ENCODE peak calls at places on chromosomes 12 and 14, in five cellular contexts. M is tibial nerve, P is heart right ventricle, K is psoas muscle, H is fibroblast of lung. A is an unnamed sample.

GRCh38 chr12:125330645-125331341 is 265.6 kb downstream of the AACS start:
- DNase-seq in P (peak; percentile 76), K (peak; percentile 68), M (peak; percentile 32), H (peak; percentile 37), A (peak; percentile 39)

GRCh38 chr12:46402451-46402850 is 29.9 kb upstream of the SLC38A2 start:
- DNase-seq in P (no peak), H (peak; percentile 98), K (no peak), M (no peak), A (no peak)

GRCh38 chr12:113066806-113067400 is 10.4 kb downstream of the DTX1 start:
- DNase-seq in K (no peak), H (no peak), M (no peak), P (no peak), A (no peak)

GRCh38 chr12:57171668-57172067 is 24.2 kb upstream of the LRP1-AS start:
- DNase-seq in M (no peak), H (peak; percentile 53), K (no peak), P (no peak), A (no peak)

GRCh38 chr14:68840454-68840853 is 47.6 kb upstream of the ZFP36L1 start:
- DNase-seq in H (no peak), P (no peak), M (no peak), K (no peak), A (no peak)

GRCh38 chr12:28127455-28127854 is 62.8 kb upstream of the CCDC91 start:
- DNase-seq in M (no peak), K (no peak), P (no peak), H (peak; percentile 39), A (no peak)

GRCh38 chr12:46358791-46359666 is 13.5 kb downstream of the SLC38A2 start:
- DNase-seq in K (no peak), H (no peak), P (no peak), M (no peak), A (no peak)

GRCh38 chr14:102584871-102585869 is 7.3 kb upstream of the RCOR1 start:
- DNase-seq in M (no peak), H (peak; percentile 24), K (no peak), P (no peak), A (peak; percentile 58)

GRCh38 chr12:93266-94005 is 26.9 kb downstream of the IQSEC3 start:
- DNase-seq in P (no peak), H (no peak), K (no peak), M (no peak), A (no peak)

DNA sequence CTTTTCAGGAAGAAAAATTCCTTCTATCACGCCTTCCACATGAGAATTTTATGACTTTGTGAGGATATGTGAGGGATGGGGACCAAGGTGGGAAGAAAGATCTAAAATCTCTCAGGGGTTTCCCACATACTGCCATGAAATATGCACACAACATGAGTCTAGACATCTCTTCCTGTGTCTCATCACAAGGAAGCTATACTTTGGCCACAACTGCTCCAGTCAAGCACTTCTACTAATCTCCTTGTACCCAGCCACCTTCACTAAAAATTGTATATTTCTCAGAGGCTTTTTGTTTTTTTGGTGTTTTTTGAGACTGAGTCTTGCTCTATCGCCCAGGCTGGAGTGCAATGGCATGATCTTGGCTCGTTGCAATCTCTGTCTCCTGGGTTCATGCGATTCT is 3.2 kb downstream of the OSBPL8 start:
- DNase-seq in P (no peak), H (no peak), M (no peak), K (no peak), A (no peak)
- H3K4me1 ChIP-seq in P (peaks cover 67% of the 10 kb centered on the region), H (peaks cover 3% of the 10 kb centered on the region), M (peaks cover 20% of the 10 kb centered on the region), K (peaks cover 56% of the 10 kb centered on the region), A (peaks cover 7% of the 10 kb centered on the region)

DNA sequence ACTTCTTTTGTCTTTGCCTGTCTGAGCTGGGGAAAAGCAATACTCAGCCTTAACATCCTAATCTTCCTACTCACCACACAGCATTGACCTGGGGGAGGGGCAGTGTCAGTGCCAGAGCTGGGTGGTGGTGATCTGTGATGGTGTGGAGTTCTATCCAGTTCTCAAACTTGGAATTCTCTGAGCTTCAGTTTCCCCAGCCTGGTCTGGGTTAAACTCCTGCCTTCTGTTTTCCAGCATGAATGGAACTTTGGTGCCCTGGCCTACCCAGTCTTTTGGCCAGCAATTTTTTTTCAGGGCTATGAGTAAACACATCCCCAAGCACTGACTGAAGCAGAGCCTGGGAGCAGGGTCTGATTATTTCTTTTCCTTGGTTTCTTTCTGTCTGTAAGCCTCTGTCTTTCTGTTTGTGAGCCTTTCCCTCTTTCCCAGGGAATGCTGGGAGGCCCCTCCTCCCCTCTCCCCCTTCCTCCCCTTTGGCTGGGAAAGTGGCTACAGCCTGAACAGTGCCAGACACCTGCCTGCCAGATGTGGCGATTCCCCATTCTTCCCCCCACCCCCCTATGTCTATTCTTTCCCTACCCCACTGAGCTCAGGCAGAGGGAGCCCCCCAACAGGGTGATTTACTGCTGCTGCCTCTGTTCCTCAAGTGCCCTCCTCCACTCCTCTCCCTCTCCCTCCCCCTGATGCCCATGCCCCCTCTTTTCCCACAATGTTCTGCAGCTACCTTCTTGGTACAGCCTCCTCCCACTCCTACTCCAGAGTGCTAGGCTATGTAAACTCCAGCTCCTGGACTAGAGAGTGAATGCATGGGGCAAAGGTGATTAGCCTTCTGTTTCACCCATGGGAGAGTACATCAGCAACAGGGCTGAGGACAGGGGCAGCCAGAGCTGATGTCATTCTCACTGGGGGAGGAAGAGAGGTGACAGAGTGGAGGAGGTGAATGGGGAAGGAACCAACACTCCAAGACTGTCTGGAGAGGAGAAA is 11.1 kb downstream of the GPR84 start:
- DNase-seq in M (no peak), H (peak; percentile 64), K (no peak), P (no peak), A (no peak)
- H3K4me3 ChIP-seq in M (no peak overlapping the region), H (no peak overlapping the region), K (no peak overlapping the region), P (peak overlapping the region; percentile 49), A (no peak overlapping the region)

GRCh38 chr14:95518045-95518751 is 1.7 kb upstream of the SYNE3 start:
- DNase-seq in K (no peak), P (no peak), H (peak; percentile 70), M (no peak), A (no peak)

GRCh38 chr14:95515080-95515489 is 1.4 kb downstream of the SYNE3 start:
- DNase-seq in P (peak; percentile 59), K (peak; percentile 75), M (no peak), H (no peak), A (no peak)

GRCh38 chr14:95515523-95516517 is 630 bp downstream of the SYNE3 start:
- DNase-seq in M (peak; percentile 49), H (peak; percentile 52), P (peak; percentile 80), K (peak; percentile 87), A (peak; percentile 96)

GRCh38 chr14:95514131-95515079 is 2.0 kb downstream of the SYNE3 start:
- DNase-seq in P (no peak), K (no peak), H (no peak), M (no peak), A (no peak)

GRCh38 chr14:95516554-95517209 is at the start of gene SYNE3:
- DNase-seq in P (peak; percentile 80), K (peak; percentile 82), H (no peak), M (peak; percentile 49), A (peak; percentile 68)
- H3K4me1 ChIP-seq in P (peaks cover 70% of the 10 kb centered on the region), K (peaks cover 40% of the 10 kb centered on the region), H (peaks cover 21% of the 10 kb centered on the region), M (peaks cover 69% of the 10 kb centered on the region), A (peaks cover 43% of the 10 kb centered on the region)

DNA sequence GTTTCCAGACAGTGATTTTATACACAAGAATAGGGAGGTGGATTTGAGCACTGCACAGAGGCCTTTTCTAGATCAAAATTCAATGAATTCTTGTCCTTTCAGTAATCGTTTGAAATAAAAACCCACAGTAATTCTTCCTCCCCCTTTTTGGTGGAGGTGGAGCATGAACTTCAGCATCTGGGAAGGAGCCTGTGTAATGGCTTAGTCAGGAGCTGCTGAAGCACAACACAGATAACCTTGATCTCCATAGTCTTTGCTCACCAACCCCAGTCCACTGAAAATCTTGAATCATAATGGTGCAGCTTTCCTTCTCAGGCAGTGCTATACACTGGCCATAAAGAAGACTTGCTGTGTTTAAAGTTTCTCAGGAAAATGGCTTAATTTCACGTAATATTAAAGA is 6.4 kb upstream of the TBPL2 start:
- DNase-seq in M (no peak), P (no peak), K (no peak), H (peak; percentile 91), A (no peak)
- H3K4me3 ChIP-seq in M (no peak overlapping the region), P (no peak overlapping the region), K (no peak overlapping the region), H (no peak overlapping the region), A (no peak overlapping the region)

GRCh38 chr14:24135834-24136683 is at the start of gene PSME1:
- DNase-seq in H (peak; percentile 81), K (peak; percentile 97), M (peak; percentile 89), P (peak; percentile 96), A (peak; percentile 99)

GRCh38 chr14:24137529-24138395 is 1.8 kb downstream of the PSME1 start:
- DNase-seq in M (no peak), P (no peak), K (no peak), H (no peak), A (no peak)

GRCh38 chr14:24136684-24137528 is 912 bp downstream of the PSME1 start:
- DNase-seq in H (no peak), M (no peak), P (no peak), K (no peak), A (no peak)

GRCh38 chr14:24133730-24134129 is 2.3 kb upstream of the PSME1 start:
- DNase-seq in K (no peak), H (no peak), P (no peak), M (no peak), A (no peak)

GRCh38 chr14:24135584-24135833 is 485 bp upstream of the PSME1 start:
- DNase-seq in H (no peak), M (no peak), P (no peak), K (no peak), A (no peak)
- H3K4me1 ChIP-seq in H (peaks cover 6% of the 10 kb centered on the region), M (peaks cover 31% of the 10 kb centered on the region), P (peaks cover 78% of the 10 kb centered on the region), K (peaks cover 58% of the 10 kb centered on the region), A (peaks cover 48% of the 10 kb centered on the region)

A was measured in left lung.